ENCODE peak calls at places on chromosomes 6 and 20, in seven cellular contexts. U is Kasumi-1; I is stimulated activated CD8-positive, alpha-beta memory T cell treated with anti-CD3 and anti-CD28 coated beads, Interleukin-12 subunit alpha, Interleukin-12 subunit beta, amount 100 ng/mL, for 4 hours; J is fibroblast of the conjunctiva; D is kidney tubule cell; Y is HEK293T; P is HFFc6. B is an unnamed sample.

GRCh38 chr6:111076024-111076680 is 11.2 kb upstream of the SLC16A10 start:
- DNase-seq in U (peak), I (no peak), J (no peak), D (peak), Y (no peak), P (no peak), B (no peak)

GRCh38 chr6:138529510-138529909 is 30.2 kb upstream of the NHSL1 start:
- DNase-seq in U (peak), I (no peak), J (no peak), D (no peak), Y (no peak), P (no peak), B (no peak)

GRCh38 chr6:138971601-138972000 is 16.5 kb downstream of the REPS1 start:
- DNase-seq in U (no peak), I (no peak), J (no peak), D (no peak), Y (no peak), P (peak), B (no peak)

GRCh38 chr6:65006788-65007187 is 700.2 kb downstream of the EYS start:
- DNase-seq in U (no peak), I (no peak), J (no peak), D (no peak), Y (no peak), P (no peak), B (no peak)

GRCh38 chr6:33163540-33163939 is 28.7 kb downstream of the COL11A2 start:
- DNase-seq in U (no peak), I (no peak), J (no peak), D (no peak), Y (no peak), P (no peak), B (no peak)

GRCh38 chr6:98039876-98040605 is 757.0 kb upstream of the MMS22L start:
- DNase-seq in U (no peak), I (no peak), J (no peak), D (peak), Y (peak), P (no peak), B (no peak)

GRCh38 chr6:138795809-138796469 is at the start of gene ECT2L:
- DNase-seq in U (no peak), I (no peak), J (peak), D (peak), Y (no peak), P (no peak), B (no peak)

GRCh38 chr6:138546733-138547185 is 47.5 kb upstream of the NHSL1 start:
- DNase-seq in U (peak), I (no peak), J (no peak), D (peak), Y (no peak), P (no peak), B (no peak)

GRCh38 chr20:21719592-21720214 is 14.2 kb downstream of the PAX1 start:
- DNase-seq in U (peak), I (no peak), J (peak), D (peak), Y (peak), P (peak), B (peak)

GRCh38 chr6:92297101-92297500 is 1122.3 kb downstream of the EPHA7 start:
- DNase-seq in U (no peak), I (no peak), J (peak), D (no peak), Y (no peak), P (no peak), B (no peak)

GRCh38 chr20:50678213-50678898 is 13.0 kb downstream of the RIPOR3 start:
- DNase-seq in U (no peak), I (no peak), J (no peak), D (peak), Y (no peak), P (no peak), B (no peak)

GRCh38 chr6:12137480-12137879 is 125.4 kb downstream of the HIVEP1 start:
- DNase-seq in U (no peak), I (no peak), J (peak), D (peak), Y (no peak), P (peak), B (no peak)

GRCh38 chr6:27791182-27791939 is 120.8 kb downstream of the OR2B2 start:
- DNase-seq in U (no peak), I (no peak), J (peak), D (peak), Y (peak), P (peak), B (peak)

GRCh38 chr20:50077818-50078601 is 34.9 kb downstream of the UBE2V1 start:
- DNase-seq in U (no peak), I (no peak), J (no peak), D (no peak), Y (no peak), P (no peak), B (no peak)

GRCh38 chr6:163180874-163181541 is 233.5 kb upstream of the QKI start:
- DNase-seq in U (no peak), I (no peak), J (peak), D (peak), Y (peak), P (no peak), B (peak)

GRCh38 chr20:38723982-38724602 is at the start of gene SLC32A1:
- DNase-seq in U (no peak), I (no peak), J (no peak), D (no peak), Y (peak), P (no peak), B (no peak)

GRCh38 chr6:168007592-168008338 is 10.3 kb downstream of the KIF25 start:
- DNase-seq in U (peak), I (no peak), J (peak), D (peak), Y (no peak), P (peak), B (peak)

GRCh38 chr6:25295651-25296050 is 16.5 kb downstream of the CARMIL1 start:
- DNase-seq in U (no peak), I (no peak), J (no peak), D (peak), Y (no peak), P (peak), B (no peak)

B was measured in HuH-7.